ENCODE peak calls at places on chromosomes 16 and 17, in seven cellular contexts. N is left lung; Y is choroid plexus epithelial cell; A is AG04449; L is activated T-cell treated with anti-CD3 and anti-CD28 coated beads, Interleukin-2, amount 50 U/mL, for 4 hours; O is stimulated activated naive B cell treated with anti-CD40 and anti-IgM and Interleukin-4, amounts not matched to agents 10 μg/mL and 1 μg/mL and 100 μg/mL, for 72 hours; V is progenitor cell of endocrine pancreas. G is an unnamed sample.

GRCh38 chr17:45364531-45365390 is 47.9 kb upstream of the MAP3K14 start:
- DNase-seq in N (no peak), Y (peak; percentile 63), A (no peak), L (no peak), O (no peak), V (no peak), G (no peak)

GRCh38 chr17:33152793-33153192 is 140.3 kb downstream of the ASIC2 start:
- DNase-seq in N (no peak), Y (no peak), A (no peak), L (no peak), O (no peak), V (no peak), G (no peak)

GRCh38 chr16:84896847-84897246 is 77.1 kb downstream of the CRISPLD2 start:
- DNase-seq in N (no peak), Y (no peak), A (no peak), L (no peak), O (no peak), V (no peak), G (no peak)

GRCh38 chr17:67359960-67360817 is 6.2 kb downstream of the PSMD12 start:
- DNase-seq in N (no peak), Y (peak; percentile 61), A (no peak), L (peak; percentile 36), O (no peak), V (no peak), G (no peak)

GRCh38 chr17:72931163-72931562 is 161.3 kb downstream of the SLC39A11 start:
- DNase-seq in N (no peak), Y (no peak), A (no peak), L (no peak), O (no peak), V (no peak), G (no peak)

GRCh38 chr16:19963306-19963705 is 78.7 kb upstream of the GPRC5B start:
- DNase-seq in N (no peak), Y (no peak), A (no peak), L (no peak), O (no peak), V (no peak), G (no peak)

GRCh38 chr17:40461774-40462342 is 18.6 kb downstream of the IGFBP4 start:
- DNase-seq in N (no peak), Y (no peak), A (no peak), L (no peak), O (no peak), V (no peak), G (no peak)

GRCh38 chr16:78288915-78289314 is 189.5 kb downstream of the WWOX start:
- DNase-seq in N (no peak), Y (no peak), A (no peak), L (no peak), O (no peak), V (no peak), G (no peak)

GRCh38 chr17:13650096-13650675 is 48.5 kb upstream of the HS3ST3A1 start:
- DNase-seq in N (no peak), Y (peak; percentile 59), A (no peak), L (no peak), O (no peak), V (no peak), G (no peak)

GRCh38 chr17:64262422-64263260 is at the start of gene TEX2:
- DNase-seq in N (peak; percentile 65), Y (peak; percentile 26), A (no peak), L (peak; percentile 49), O (peak; percentile 33), V (peak; percentile 39), G (no peak)

GRCh38 chr17:73834684-73835343 is 190.6 kb upstream of the SDK2 start:
- DNase-seq in N (no peak), Y (no peak), A (no peak), L (no peak), O (no peak), V (no peak), G (no peak)

GRCh38 chr17:67386965-67387551 is 10.0 kb downstream of the PITPNC1 start:
- DNase-seq in N (peak; percentile 59), Y (peak; percentile 32), A (no peak), L (peak; percentile 67), O (peak; percentile 27), V (peak; percentile 52), G (no peak)

GRCh38 chr17:80969674-80970043 is 22.0 kb upstream of the CHMP6 start:
- DNase-seq in N (no peak), Y (no peak), A (no peak), L (no peak), O (no peak), V (no peak), G (no peak)

GRCh38 chr16:2511128-2511785 is 2.5 kb upstream of the ATP6V0C start:
- DNase-seq in N (peak; percentile 77), Y (peak; percentile 70), A (no peak), L (peak; percentile 3), O (no peak), V (no peak), G (no peak)

GRCh38 chr17:5097101-5097834 is 14.4 kb downstream of the ZNF232 start:
- DNase-seq in N (no peak), Y (no peak), A (no peak), L (peak; percentile 38), O (peak; percentile 75), V (peak; percentile 50), G (peak; percentile 64)

GRCh38 chr17:50511058-50511457 is 2.8 kb downstream of the MYCBPAP start:
- DNase-seq in N (no peak), Y (peak; percentile 63), A (no peak), L (no peak), O (no peak), V (no peak), G (no peak)

GRCh38 chr17:31318298-31319190 is 2.9 kb downstream of the EVI2A start:
- DNase-seq in N (peak; percentile 68), Y (peak; percentile 93), A (no peak), L (peak; percentile 43), O (peak; percentile 39), V (no peak), G (no peak)